ENCODE peak calls at places on chromosomes 6 and 20, in ten cellular contexts. I is GM23338, X is breast epithelium, Z is upper lobe of left lung, G is SK-N-SH, F is H1, H is prostate gland, B is transverse colon, T is HCT116, E is spleen. Q is an unnamed sample.

GRCh38 chr20:46648903-46649649 is 2.2 kb downstream of the SLC13A3 start:
- DNase-seq in I (peak; percentile 44), X (no peak), Z (no peak), G (no peak), F (no peak), H (no peak), B (no peak), T (no peak), E (no peak), Q (no peak)

GRCh38 chr6:135692426-135692825 is 159.1 kb upstream of the PDE7B start:
- DNase-seq in I (no peak), X (no peak), Z (no peak), G (no peak), F (no peak), H (no peak), B (no peak), T (no peak), E (no peak), Q (no peak)

GRCh38 chr20:36051318-36052116 is 83.1 kb downstream of the CNBD2 start:
- DNase-seq in I (peak; percentile 42), X (no peak), Z (no peak), G (no peak), F (peak; percentile 53), H (no peak), B (no peak), T (no peak), E (peak; percentile 76), Q (no peak)

GRCh38 chr20:59671661-59672471 is 67.5 kb downstream of the PHACTR3 start:
- DNase-seq in I (no peak), X (no peak), Z (no peak), G (no peak), F (no peak), H (no peak), B (no peak), T (no peak), E (no peak), Q (no peak)

GRCh38 chr6:77173472-77174074 is 289.7 kb downstream of the HTR1B start:
- DNase-seq in I (peak; percentile 66), X (no peak), Z (no peak), G (peak; percentile 1), F (peak; percentile 50), H (no peak), B (no peak), T (no peak), E (no peak), Q (no peak)

GRCh38 chr6:89602713-89603112 is 35.8 kb downstream of the LYRM2 start:
- DNase-seq in I (no peak), X (no peak), Z (no peak), G (no peak), F (no peak), H (no peak), B (no peak), T (no peak), E (no peak), Q (no peak)

GRCh38 chr6:37587776-37588744 is 88.4 kb upstream of the CCDC167 start:
- DNase-seq in I (peak; percentile 44), X (no peak), Z (no peak), G (no peak), F (peak; percentile 64), H (no peak), B (no peak), T (no peak), E (no peak), Q (no peak)

GRCh38 chr20:53907968-53908751 is 162.2 kb downstream of the BCAS1 start:
- DNase-seq in I (no peak), X (no peak), Z (no peak), G (no peak), F (no peak), H (no peak), B (no peak), T (no peak), E (no peak), Q (no peak)

GRCh38 chr6:152305672-152306071 is 331.5 kb downstream of the SYNE1 start:
- DNase-seq in I (no peak), X (no peak), Z (no peak), G (no peak), F (no peak), H (no peak), B (no peak), T (no peak), E (no peak), Q (no peak)

GRCh38 chr6:152299336-152299735 is 337.8 kb downstream of the SYNE1 start:
- DNase-seq in I (peak; percentile 22), X (no peak), Z (no peak), G (no peak), F (no peak), H (no peak), B (no peak), T (no peak), E (no peak), Q (no peak)

GRCh38 chr6:152301021-152301805 is 335.9 kb downstream of the SYNE1 start:
- DNase-seq in I (no peak), X (no peak), Z (no peak), G (no peak), F (no peak), H (no peak), B (no peak), T (no peak), E (no peak), Q (no peak)

GRCh38 chr6:152300517-152300916 is 336.6 kb downstream of the SYNE1 start:
- DNase-seq in I (no peak), X (no peak), Z (no peak), G (no peak), F (no peak), H (no peak), B (no peak), T (no peak), E (no peak), Q (no peak)

GRCh38 chr6:152301806-152302568 is 335.2 kb downstream of the SYNE1 start:
- DNase-seq in I (peak; percentile 89), X (peak; percentile 77), Z (peak; percentile 84), G (peak; percentile 84), F (peak; percentile 88), H (peak; percentile 74), B (peak; percentile 86), T (peak; percentile 68), E (peak; percentile 97), Q (peak; percentile 59)
- TF ChIP-seq POLR2AphosphoS5 in I (peak; percentile 68), X (peak; percentile 52), Z (no peak), G (peak; percentile 21), F (peak; percentile 61), H (peak; percentile 53), B (peak; percentile 63), T (peak; percentile 37), E (peak; percentile 93), Q (peak; percentile 44)

GRCh38 chr6:43013843-43014433 is at the start of the genes KLHDC3 and MEA1:
- DNase-seq in I (peak; percentile 100), X (peak; percentile 98), Z (peak; percentile 100), G (peak; percentile 98), F (peak; percentile 99), H (peak; percentile 99), B (peak; percentile 100), T (peak; percentile 100), E (peak; percentile 99), Q (peak; percentile 100)

GRCh38 chr6:43014434-43014909 is 423 bp downstream of the KLHDC3 start:
- DNase-seq in I (no peak), X (no peak), Z (no peak), G (no peak), F (no peak), H (no peak), B (no peak), T (no peak), E (no peak), Q (no peak)

GRCh38 chr6:43012364-43012763 is 1.4 kb downstream of the MEA1 start:
- DNase-seq in I (no peak), X (no peak), Z (no peak), G (no peak), F (no peak), H (no peak), B (no peak), T (no peak), E (no peak), Q (no peak)

GRCh38 chr6:43011207-43011606 is 2.5 kb downstream of the MEA1 start:
- DNase-seq in I (peak; percentile 51), X (no peak), Z (no peak), G (no peak), F (no peak), H (no peak), B (no peak), T (no peak), E (no peak), Q (no peak)

DNA sequence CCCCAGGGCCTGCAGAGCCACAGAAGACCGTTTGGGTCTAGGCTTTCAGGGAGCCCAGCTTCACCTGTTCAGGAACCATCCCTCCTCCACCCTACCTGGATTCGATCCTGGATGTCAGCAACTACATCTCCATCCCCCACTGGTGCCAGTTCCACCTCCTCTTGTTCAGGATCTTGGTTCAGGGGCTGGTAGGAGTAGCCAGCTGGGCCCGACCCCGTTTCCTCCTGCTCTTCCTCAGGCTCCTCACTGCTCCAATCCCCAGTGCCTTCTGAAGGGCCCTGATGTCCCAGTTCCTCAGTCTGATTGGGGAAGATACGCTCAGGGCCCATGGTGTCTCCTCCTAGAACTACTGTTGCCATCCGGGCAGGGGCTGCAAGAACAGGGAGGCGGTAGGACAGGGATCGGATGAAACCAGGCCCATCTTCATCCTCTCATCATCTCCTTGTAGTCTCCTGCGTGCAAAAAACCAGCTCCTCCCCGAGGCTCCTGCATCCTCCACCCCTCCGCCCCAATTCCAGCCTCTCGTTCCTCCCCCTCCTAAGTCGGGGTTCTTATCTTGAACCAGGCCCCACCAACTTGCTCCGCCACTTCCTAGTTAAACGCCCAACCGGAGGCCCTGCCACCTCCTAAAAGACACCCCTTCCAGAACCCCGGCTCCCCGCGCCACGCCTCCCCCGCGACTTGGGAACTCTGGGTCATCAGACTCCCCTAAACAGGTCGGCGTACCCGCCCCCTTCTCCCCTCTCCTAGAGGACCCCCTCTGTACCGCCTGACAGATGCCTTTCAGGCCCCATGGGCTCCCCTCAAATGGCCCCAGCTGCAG is 515 bp downstream of the MEA1 start:
- DNase-seq in I (no peak), X (no peak), Z (no peak), G (no peak), F (no peak), H (no peak), B (no peak), T (no peak), E (no peak), Q (no peak)
- TF ChIP-seq POLR2AphosphoS5 in I (no peak), X (no peak), Z (no peak), G (no peak), F (no peak), H (no peak), B (no peak), T (peak; percentile 15), E (no peak), Q (no peak)

DNA sequence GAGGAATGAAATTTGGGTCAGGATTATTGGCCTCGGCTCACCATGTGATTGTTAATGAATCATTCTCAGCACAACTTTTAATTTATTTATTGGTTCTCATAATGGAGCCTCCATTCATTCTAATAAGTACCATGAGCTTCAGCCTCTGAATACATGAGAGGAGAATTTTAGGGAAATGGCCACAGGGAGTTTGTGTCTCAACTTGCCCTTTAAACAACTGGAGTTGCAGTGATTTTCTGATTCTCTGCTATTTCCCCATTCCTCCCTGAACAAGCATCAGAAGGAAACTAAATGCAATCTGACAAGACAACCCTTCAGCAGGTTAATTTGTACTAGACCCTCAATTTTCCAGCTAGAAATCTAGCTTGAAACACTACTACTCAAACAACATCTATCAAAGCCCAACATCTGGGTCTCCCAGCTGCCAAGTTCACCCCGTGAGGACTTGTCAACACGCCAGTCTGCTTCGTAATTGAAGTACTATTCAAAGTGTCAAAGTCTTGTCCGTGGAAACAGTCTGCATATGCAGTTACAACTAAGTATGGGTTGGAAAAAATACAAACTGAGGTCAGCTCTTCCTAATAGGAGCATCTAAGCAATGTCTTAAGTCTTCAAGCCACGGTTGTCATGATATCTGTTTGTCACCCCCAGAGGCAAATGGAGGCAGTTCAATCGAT is 235.4 kb downstream of the CDH4 start:
- DNase-seq in I (no peak), X (no peak), Z (no peak), G (no peak), F (no peak), H (no peak), B (no peak), T (no peak), E (no peak), Q (no peak)
- TF ChIP-seq POLR2AphosphoS5 in I (no peak), X (no peak), Z (no peak), G (no peak), F (no peak), H (no peak), B (no peak), T (no peak), E (no peak), Q (no peak)

GRCh38 chr6:105886812-105887513 is 199.2 kb upstream of the PRDM1 start:
- DNase-seq in I (no peak), X (no peak), Z (no peak), G (no peak), F (no peak), H (no peak), B (no peak), T (no peak), E (no peak), Q (no peak)
- TF ChIP-seq POLR2AphosphoS5 in I (no peak), X (no peak), Z (no peak), G (no peak), F (no peak), H (no peak), B (no peak), T (no peak), E (no peak), Q (no peak)

Q was measured in SK-N-MC.